ENCODE peak calls at places on chromosomes 4 and X, in four cellular contexts. T, Y, F and J are unnamed samples.

GRCh38 chr4:174216935-174217272 is 66.6 kb downstream of the FBXO8 start:
- DNase-seq in F (no peak), T (no peak), Y (no peak), J (no peak)

GRCh38 chrX:69156638-69157037 is 8.6 kb downstream of the PJA1 start:
- DNase-seq in Y (no peak), F (no peak), T (no peak), J (peak; percentile 43)

GRCh38 chr4:825063-825968 is 613 bp downstream of the CPLX1 start:
- DNase-seq in T (no peak), Y (no peak), F (no peak), J (no peak)

GRCh38 chrX:38804481-38805293 is 3.4 kb downstream of the MID1IP1 start:
- DNase-seq in T (no peak), Y (no peak), F (peak; percentile 18), J (peak; percentile 88)

GRCh38 chr4:75599647-75600046 is 30.7 kb downstream of the CDKL2 start:
- DNase-seq in T (no peak), F (no peak), Y (no peak), J (no peak)

GRCh38 chr4:138938371-138938699 is 77.2 kb upstream of the NOCT start:
- DNase-seq in T (no peak), F (no peak), Y (no peak), J (no peak)

GRCh38 chrX:29852767-29853166 is 362.6 kb upstream of the MAGEB2 start:
- DNase-seq in F (no peak), T (no peak), Y (no peak), J (no peak)

GRCh38 chr4:133668061-133668851 is 519.2 kb downstream of the PCDH10 start:
- DNase-seq in T (no peak), F (no peak), Y (no peak), J (no peak)

GRCh38 chr4:101669832-101670188 is 120.7 kb upstream of the BANK1 start:
- DNase-seq in Y (no peak), T (no peak), F (no peak), J (no peak)

GRCh38 chr4:153418581-153418980 is 47.6 kb upstream of the TMEM131L start:
- DNase-seq in F (no peak), T (no peak), Y (no peak), J (no peak)

GRCh38 chrX:71440401-71440800 is 74.2 kb downstream of the TAF1 start:
- DNase-seq in Y (no peak), T (no peak), F (no peak), J (no peak)

GRCh38 chr4:105894570-105895323 is 524 bp upstream of the NPNT start:
- DNase-seq in T (no peak), Y (no peak), F (no peak), J (no peak)

GRCh38 chr4:122632396-122633143 is 11.7 kb upstream of the IL21 start:
- DNase-seq in T (no peak), F (no peak), Y (no peak), J (no peak)

GRCh38 chr4:2800691-2801596 is 8.1 kb downstream of the SH3BP2 start:
- DNase-seq in Y (peak; percentile 62), F (no peak), T (peak; percentile 58), J (no peak)

GRCh38 chr4:4306920-4307319 is 16.9 kb downstream of the ZBTB49 start:
- DNase-seq in Y (no peak), F (no peak), T (no peak), J (peak; percentile 71)

GRCh38 chr4:83959160-83959559 is 423.3 kb downstream of the GPAT3 start:
- DNase-seq in F (no peak), Y (no peak), T (no peak), J (no peak)

GRCh38 chr4:38784141-38784540 is 1.4 kb upstream of the TLR10 start:
- DNase-seq in T (no peak), F (no peak), Y (no peak), J (no peak)

GRCh38 chr4:38781854-38782261 is 932 bp downstream of the TLR10 start:
- DNase-seq in F (no peak), Y (no peak), T (no peak), J (no peak)

GRCh38 chr4:38785041-38785790 is 2.4 kb upstream of the TLR10 start:
- DNase-seq in Y (no peak), T (no peak), F (no peak), J (no peak)

GRCh38 chr4:38782452-38783108 is at the start of gene TLR10:
- DNase-seq in T (peak; percentile 77), Y (no peak), F (peak; percentile 23), J (peak; percentile 56)

GRCh38 chr4:38783109-38783460 is 295 bp upstream of the TLR10 start:
- DNase-seq in T (no peak), Y (no peak), F (no peak), J (no peak)
- TF ChIP-seq CTCF in T (no peak), Y (no peak), F (no peak), J (no peak)

DNA sequence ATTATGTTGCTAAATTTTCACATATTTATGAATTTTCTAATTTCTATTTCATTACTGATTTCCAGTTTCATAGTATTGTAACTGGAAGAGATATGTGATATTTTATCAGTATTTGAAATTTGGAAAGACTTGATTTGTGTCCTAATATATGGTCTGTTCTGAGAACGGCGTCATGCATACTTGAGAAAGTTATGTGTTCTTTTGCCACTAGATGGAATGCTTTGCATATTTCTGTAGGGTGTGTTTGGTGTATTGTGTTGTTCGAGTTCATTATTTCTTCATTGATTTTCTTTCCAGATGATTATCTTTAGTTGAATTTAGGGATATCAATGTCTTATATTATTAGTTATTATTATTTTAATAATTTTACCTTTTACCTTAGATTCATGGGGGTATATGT is 110.6 kb upstream of the ITM2A start:
- DNase-seq in Y (no peak), T (no peak), F (no peak), J (no peak)
- TF ChIP-seq CTCF in Y (no peak), T (no peak), F (no peak), J (no peak)

GRCh38 chr4:7928711-7929505 is 10.8 kb downstream of the AFAP1 start:
- DNase-seq in Y (no peak), F (no peak), T (no peak), J (no peak)
- TF ChIP-seq CTCF in Y (no peak), F (peak; percentile 10), T (no peak), J (no peak)

DNA sequence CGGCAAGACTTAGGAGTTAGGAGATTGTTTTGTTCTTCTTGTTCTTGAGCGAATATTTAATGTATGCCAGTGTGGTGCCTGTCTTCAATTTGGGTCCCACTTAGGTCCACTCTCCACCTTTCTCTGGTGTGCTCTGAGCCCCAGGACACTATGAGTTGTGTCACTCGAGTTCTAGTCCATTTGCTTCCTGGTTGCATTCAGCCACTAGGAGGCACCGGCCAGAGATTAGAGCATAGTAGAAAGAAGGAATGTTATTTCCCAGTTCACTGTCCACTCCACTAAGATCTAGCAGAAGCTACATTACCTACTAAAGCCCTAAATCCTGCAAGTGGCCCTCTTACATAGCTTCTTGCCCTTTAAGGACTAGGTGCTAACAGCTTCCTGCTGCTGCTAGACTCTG is 326.9 kb downstream of the NAF1 start:
- DNase-seq in F (no peak), Y (no peak), T (no peak), J (no peak)
- TF ChIP-seq CTCF in F (no peak), Y (no peak), T (no peak), J (no peak)

DNA sequence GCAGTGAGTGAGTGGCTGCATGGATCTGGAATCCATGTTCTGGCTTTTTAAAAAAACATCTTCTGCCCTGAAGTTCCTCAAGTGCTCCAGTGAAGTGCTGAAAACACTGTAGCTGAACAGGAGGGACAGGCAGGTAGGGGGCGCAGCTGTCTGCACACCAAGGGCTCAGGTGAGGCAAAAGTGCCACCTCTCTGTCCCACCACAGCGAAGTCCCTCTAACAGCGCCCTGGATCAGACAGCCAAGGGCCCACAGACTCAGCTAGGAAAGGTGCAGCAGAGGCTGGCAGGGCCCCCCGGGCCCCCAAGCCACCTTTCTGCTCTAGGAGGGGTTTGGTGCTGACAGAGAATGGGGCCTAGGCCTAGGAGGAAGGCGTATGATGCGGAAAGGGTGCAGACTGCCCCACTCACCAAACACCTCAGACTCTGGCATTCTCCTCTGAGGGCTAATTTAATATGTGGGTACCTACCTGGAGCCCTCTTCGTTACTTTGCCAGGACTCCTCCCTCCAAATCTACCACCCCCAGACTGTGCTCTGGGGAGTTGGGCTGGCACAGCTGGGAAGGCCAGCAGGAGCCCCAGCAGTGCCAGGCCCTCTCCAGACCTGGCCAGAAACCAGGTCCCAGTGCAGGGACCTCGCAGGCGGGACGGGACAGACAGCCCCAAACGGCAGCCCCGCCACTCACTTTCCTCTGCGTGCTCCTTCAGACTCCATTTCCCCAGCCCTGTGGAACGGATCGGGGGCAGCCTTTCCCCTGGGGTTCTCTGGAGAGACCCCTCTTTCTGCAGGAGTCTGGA is 73.7 kb downstream of the ENPP6 start:
- DNase-seq in T (no peak), Y (no peak), F (no peak), J (peak; percentile 65)
- TF ChIP-seq CTCF in T (no peak), Y (no peak), F (peak; percentile 45), J (no peak)